ENCODE peak calls at places on chromosomes 3 and 15, in six cellular contexts. D is heart left ventricle, L is A549, I is neural crest cell, O is PC-3, J is hepatocyte. Q is an unnamed sample.

GRCh38 chr15:62999923-63000484 is 42.5 kb upstream of the TPM1 start:
- DNase-seq in J (no peak), O (no peak), I (no peak), L (no peak), D (no peak), Q (no peak)

GRCh38 chr3:32882603-32883025 is 64.8 kb downstream of the TRIM71 start:
- DNase-seq in O (no peak), D (no peak), I (no peak), J (no peak), L (no peak), Q (peak; percentile 52)

GRCh38 chr3:29156071-29156715 is 124.7 kb upstream of the RBMS3 start:
- DNase-seq in L (no peak), I (no peak), O (no peak), D (no peak), J (no peak), Q (no peak)

GRCh38 chr3:13728487-13728886 is 151.4 kb downstream of the WNT7A start:
- DNase-seq in L (no peak), I (no peak), D (no peak), O (no peak), J (no peak), Q (no peak)

GRCh38 chr15:37010595-37010994 is 89.8 kb downstream of the MEIS2 start:
- DNase-seq in O (no peak), I (no peak), L (no peak), D (no peak), J (no peak), Q (no peak)

GRCh38 chr3:117130222-117130621 is 420.6 kb downstream of the TUSC7 start:
- DNase-seq in J (no peak), D (no peak), L (no peak), O (no peak), I (no peak), Q (no peak)

GRCh38 chr3:122892118-122892517 is 97.2 kb downstream of the SLC49A4 start:
- DNase-seq in I (no peak), D (no peak), O (no peak), J (no peak), L (no peak), Q (no peak)

GRCh38 chr15:84953726-84954125 is 27.9 kb upstream of the PDE8A start:
- DNase-seq in L (no peak), I (no peak), D (no peak), J (no peak), O (no peak), Q (no peak)

GRCh38 chr3:113063126-113063894 is 72.5 kb downstream of the GTPBP8 start:
- DNase-seq in L (no peak), O (no peak), J (no peak), D (no peak), I (no peak), Q (no peak)

GRCh38 chr3:185732782-185733181 is 92.1 kb downstream of the IGF2BP2 start:
- DNase-seq in L (no peak), J (no peak), O (peak; percentile 93), I (no peak), D (no peak), Q (no peak)

GRCh38 chr15:46127361-46127874 is 492.6 kb downstream of the SQOR start:
- DNase-seq in I (no peak), O (peak; percentile 90), L (no peak), D (no peak), J (no peak), Q (no peak)

DNA sequence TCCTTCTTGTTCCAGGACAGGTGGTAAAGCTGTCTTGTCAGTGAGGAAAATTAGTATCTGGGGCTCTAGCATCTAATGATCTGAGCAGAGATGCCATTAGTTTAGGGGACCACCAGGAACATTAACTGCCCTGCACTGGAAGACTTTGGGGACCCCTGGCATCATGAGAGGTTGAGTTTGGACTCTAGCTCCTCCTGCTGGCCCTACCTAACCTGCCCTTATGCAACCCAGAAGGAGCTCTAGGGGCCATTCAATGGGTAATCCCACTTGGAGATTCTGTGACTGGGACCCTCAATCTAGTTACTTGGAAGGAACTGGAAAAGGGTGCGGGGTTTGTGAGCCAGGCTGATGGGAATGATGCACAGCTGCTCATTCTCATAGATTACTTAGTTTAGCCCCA is 451.0 kb downstream of the EPHB1 start:
- DNase-seq in L (no peak), O (no peak), J (no peak), I (no peak), D (no peak), Q (no peak)
- TF ChIP-seq CTCF in L (no peak), O (no peak), J (no peak), I (no peak), D (peak; percentile 11), Q (peak; percentile 24)

DNA sequence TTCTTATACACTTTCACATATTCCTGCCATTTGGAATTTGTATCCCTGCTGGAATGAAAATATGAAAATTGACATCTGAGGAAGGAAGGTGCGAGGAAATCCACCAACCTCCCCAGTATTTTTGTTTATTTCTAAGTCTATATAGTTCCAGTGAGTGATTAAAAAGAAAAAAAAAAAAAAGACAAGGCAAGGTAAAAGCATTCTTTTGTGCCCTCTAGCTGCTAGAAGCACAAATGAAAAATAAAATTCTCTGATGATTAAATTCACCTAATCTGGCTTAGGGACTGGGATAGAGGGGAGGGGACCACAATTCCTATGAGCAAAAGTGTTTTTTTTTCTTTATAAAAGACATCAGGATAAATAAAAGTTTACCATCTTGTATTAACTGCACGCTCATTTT is 370.9 kb downstream of the NR2F2 start:
- DNase-seq in L (no peak), I (no peak), D (no peak), O (no peak), J (no peak), Q (no peak)
- TF ChIP-seq CTCF in L (no peak), I (no peak), D (no peak), O (peak; percentile 41), J (peak; percentile 24), Q (no peak)

GRCh38 chr15:94526071-94526689 is 294.8 kb downstream of the MCTP2 start:
- DNase-seq in I (no peak), J (no peak), D (no peak), O (peak; percentile 13), L (no peak), Q (no peak)
- TF ChIP-seq CTCF in I (peak; percentile 60), J (peak; percentile 12), D (no peak), O (peak; percentile 47), L (no peak), Q (no peak)

GRCh38 chr3:8452112-8452511 is 49.5 kb upstream of the LMCD1 start:
- DNase-seq in O (no peak), J (no peak), D (no peak), I (no peak), L (no peak), Q (no peak)

GRCh38 chr3:8451696-8452095 is 49.9 kb upstream of the LMCD1 start:
- DNase-seq in D (no peak), O (no peak), J (no peak), I (no peak), L (no peak), Q (no peak)

GRCh38 chr3:8446845-8447244 is 54.8 kb upstream of the LMCD1 start:
- DNase-seq in O (peak; percentile 20), L (no peak), J (no peak), I (no peak), D (no peak), Q (no peak)

GRCh38 chr3:8453153-8453552 is 48.5 kb upstream of the LMCD1 start:
- DNase-seq in L (no peak), O (no peak), D (no peak), I (no peak), J (no peak), Q (no peak)

DNA sequence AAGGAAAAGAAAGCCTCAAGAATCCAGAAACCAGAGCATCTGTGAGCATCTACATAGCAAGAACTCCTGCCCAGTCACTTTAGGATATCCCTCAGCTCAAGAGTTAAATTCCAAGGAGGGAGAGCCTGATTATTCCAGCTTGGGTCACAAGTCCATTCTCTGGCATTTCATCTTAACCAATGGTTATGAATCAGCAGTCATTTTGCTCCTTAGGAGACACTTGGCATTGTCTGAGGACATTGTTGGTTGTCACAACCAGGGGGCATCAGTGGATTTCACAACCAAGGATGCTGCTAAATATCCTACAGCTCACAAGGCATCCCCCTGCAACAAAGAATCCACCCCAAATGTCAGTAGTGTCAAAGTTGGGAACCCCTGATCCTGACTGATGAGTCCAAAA is 51.0 kb upstream of the LMCD1 start:
- DNase-seq in O (no peak), L (no peak), J (no peak), I (no peak), D (no peak), Q (no peak)
- TF ChIP-seq CTCF in O (no peak), L (no peak), J (no peak), I (no peak), D (no peak), Q (no peak)

GRCh38 chr3:107855710-107856109 is 235.1 kb downstream of the CD47 start:
- DNase-seq in J (peak; percentile 33), I (no peak), L (peak; percentile 16), D (no peak), O (peak; percentile 64), Q (no peak)
- TF ChIP-seq CTCF in J (peak; percentile 26), I (peak; percentile 43), L (peak; percentile 35), D (no peak), O (peak; percentile 69), Q (no peak)

DNA sequence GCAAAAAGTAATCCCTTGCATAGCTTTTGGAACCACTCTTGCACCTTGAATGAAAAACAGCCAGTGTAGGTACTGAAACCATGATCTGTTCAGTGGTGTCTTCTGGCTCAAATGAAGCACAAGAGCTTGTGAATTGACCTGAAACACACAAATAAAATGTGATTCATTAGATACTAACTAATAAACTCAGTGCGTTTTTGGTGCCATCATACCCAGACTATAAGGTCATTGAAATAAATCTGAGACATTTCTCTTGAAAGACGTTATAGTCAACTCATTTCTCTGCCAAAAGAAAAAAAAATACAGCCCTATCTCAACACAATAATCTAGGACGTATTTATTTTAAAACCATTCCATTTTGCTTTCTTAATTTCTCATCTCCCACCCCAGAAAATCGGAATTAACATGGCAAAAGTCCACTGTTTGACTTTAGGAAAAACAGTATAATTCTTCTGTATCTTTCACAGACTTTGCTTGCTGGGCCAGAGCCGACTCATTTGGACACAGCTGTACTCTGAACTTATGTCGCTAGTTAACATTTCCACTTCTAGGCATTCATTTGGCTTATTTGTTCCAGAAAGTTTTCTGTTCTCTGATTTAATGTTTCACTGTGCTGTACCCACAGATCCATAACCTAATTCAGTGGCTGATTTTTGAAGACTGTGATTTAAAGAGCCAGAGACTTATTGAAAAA is 284.9 kb upstream of the TBL1XR1 start:
- DNase-seq in D (no peak), O (peak; percentile 41), I (no peak), L (no peak), J (no peak), Q (no peak)
- TF ChIP-seq CTCF in D (no peak), O (no peak), I (no peak), L (no peak), J (no peak), Q (no peak)

Q was measured in GM20000.